ENCODE peak calls at places on chromosomes 16 and 17, in five cellular contexts. One of them, this sample, is unnamed. For H3K36me3 and H3K4me1, the result is how much of the 10 kb centered on the place peaks cover.

GRCh38 chr16:88194397-88195020 is 188.2 kb upstream of the ZNF469 start:
- DNase-seq in IMR-90: peak
- DNase-seq in hepatocyte: peak
- DNase-seq in heart right ventricle: no peak
- DNase-seq in uterus: no peak
- DNase-seq in this sample: peak

GRCh38 chr16:89219365-89219764 is 1.9 kb downstream of the ZNF778 start:
- DNase-seq in IMR-90: no peak
- DNase-seq in hepatocyte: no peak
- DNase-seq in heart right ventricle: no peak
- DNase-seq in uterus: no peak
- DNase-seq in this sample: no peak

GRCh38 chr17:41530062-41531048 is 2.2 kb upstream of the KRT19 start:
- DNase-seq in IMR-90: peak
- DNase-seq in hepatocyte: peak
- DNase-seq in heart right ventricle: no peak
- DNase-seq in uterus: peak
- DNase-seq in this sample: peak

GRCh38 chr16:8936421-8936820 is 27.3 kb downstream of the USP7 start:
- DNase-seq in IMR-90: peak
- DNase-seq in hepatocyte: peak
- DNase-seq in heart right ventricle: no peak
- DNase-seq in uterus: no peak
- DNase-seq in this sample: peak

GRCh38 chr16:4891886-4892216 is 44.6 kb downstream of the UBN1 start:
- DNase-seq in IMR-90: no peak
- DNase-seq in hepatocyte: no peak
- DNase-seq in heart right ventricle: no peak
- DNase-seq in uterus: no peak
- DNase-seq in this sample: no peak

GRCh38 chr16:70152578-70153302 is 20.8 kb upstream of the CLEC18C start:
- DNase-seq in IMR-90: no peak
- DNase-seq in hepatocyte: peak
- DNase-seq in heart right ventricle: no peak
- DNase-seq in uterus: no peak
- DNase-seq in this sample: peak

GRCh38 chr17:50129946-50130777 is at the start of gene SAMD14:
- DNase-seq in IMR-90: peak
- DNase-seq in hepatocyte: peak
- DNase-seq in heart right ventricle: no peak
- DNase-seq in uterus: no peak
- DNase-seq in this sample: no peak

GRCh38 chr17:21241564-21241963 is 11.6 kb downstream of the NATD1 start:
- DNase-seq in IMR-90: no peak
- DNase-seq in hepatocyte: no peak
- DNase-seq in heart right ventricle: no peak
- DNase-seq in uterus: no peak
- DNase-seq in this sample: no peak

GRCh38 chr16:71883849-71884638 is at the start of gene ZNF821:
- DNase-seq in IMR-90: peak
- DNase-seq in hepatocyte: peak
- DNase-seq in heart right ventricle: peak
- DNase-seq in uterus: peak
- DNase-seq in this sample: peak

GRCh38 chr16:16017812-16018211 is 68.4 kb downstream of the ABCC1 start:
- DNase-seq in IMR-90: peak
- DNase-seq in hepatocyte: no peak
- DNase-seq in heart right ventricle: no peak
- DNase-seq in uterus: no peak
- DNase-seq in this sample: no peak

GRCh38 chr17:79915850-79916430 is 76.7 kb upstream of the CBX4 start:
- DNase-seq in IMR-90: peak
- DNase-seq in hepatocyte: peak
- DNase-seq in heart right ventricle: peak
- DNase-seq in uterus: no peak
- DNase-seq in this sample: peak

GRCh38 chr17:68832140-68832871 is 122.9 kb downstream of the ABCA8 start:
- DNase-seq in IMR-90: no peak
- DNase-seq in hepatocyte: no peak
- DNase-seq in heart right ventricle: peak
- DNase-seq in uterus: no peak
- DNase-seq in this sample: no peak

GRCh38 chr17:81512984-81513668 is 527 bp upstream of the ACTG1 start:
- DNase-seq in IMR-90: peak
- DNase-seq in hepatocyte: peak
- DNase-seq in heart right ventricle: peak
- DNase-seq in uterus: peak
- DNase-seq in this sample: peak

GRCh38 chr16:68592466-68593337 is 52.4 kb upstream of the CDH3 start:
- DNase-seq in IMR-90: no peak
- DNase-seq in hepatocyte: no peak
- DNase-seq in heart right ventricle: no peak
- DNase-seq in uterus: no peak
- DNase-seq in this sample: peak

GRCh38 chr16:14070555-14070876 is 603 bp upstream of the MRTFB start:
- DNase-seq in IMR-90: no peak
- DNase-seq in hepatocyte: no peak
- DNase-seq in heart right ventricle: no peak
- DNase-seq in uterus: no peak
- DNase-seq in this sample: no peak

GRCh38 chr16:14071576-14072271 is 605 bp downstream of the MRTFB start:
- DNase-seq in IMR-90: no peak
- DNase-seq in hepatocyte: no peak
- DNase-seq in heart right ventricle: no peak
- DNase-seq in uterus: no peak
- DNase-seq in this sample: no peak

GRCh38 chr16:14072360-14072759 is 1.2 kb downstream of the MRTFB start:
- DNase-seq in IMR-90: no peak
- DNase-seq in hepatocyte: no peak
- DNase-seq in heart right ventricle: no peak
- DNase-seq in uterus: no peak
- DNase-seq in this sample: no peak

GRCh38 chr16:14069818-14070217 is 1.3 kb upstream of the MRTFB start:
- DNase-seq in IMR-90: no peak
- DNase-seq in hepatocyte: no peak
- DNase-seq in heart right ventricle: no peak
- DNase-seq in uterus: no peak
- DNase-seq in this sample: no peak

DNA sequence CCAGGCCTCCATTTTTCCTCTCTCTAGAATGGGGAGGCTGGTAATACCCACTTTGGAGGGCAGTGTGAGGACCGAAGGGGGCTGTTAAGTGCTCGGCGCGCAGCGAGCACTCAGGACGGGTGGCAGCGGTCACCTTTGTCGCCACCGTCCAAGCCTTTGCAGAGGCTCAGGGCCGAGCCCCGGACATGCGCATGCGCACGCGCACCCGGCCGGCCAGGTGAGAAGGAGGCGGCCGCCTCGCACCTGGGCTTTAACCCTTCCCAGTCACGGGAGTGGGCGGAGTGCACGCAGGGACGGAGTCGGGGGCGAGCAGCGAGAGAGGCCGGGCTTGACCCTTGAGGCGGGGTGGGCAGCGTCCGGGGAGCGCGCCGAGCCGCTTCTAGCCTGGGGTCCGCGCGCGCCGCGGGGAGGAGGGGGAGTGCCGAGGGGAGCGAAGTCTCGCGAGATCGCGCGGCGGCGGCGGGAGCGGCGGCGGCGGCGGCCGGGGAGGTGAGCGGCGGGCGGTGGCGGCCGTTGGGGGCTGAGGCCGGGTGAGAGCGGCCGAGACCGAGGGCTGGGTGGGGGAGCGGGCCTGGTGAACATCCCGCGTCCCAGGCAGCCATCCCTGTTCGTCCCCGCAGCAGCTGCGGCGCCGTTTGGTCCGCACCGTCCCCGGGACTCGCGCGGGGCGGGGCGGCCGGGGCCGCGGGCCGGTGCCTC is at the start of gene MRTFB:
- DNase-seq in IMR-90: peak
- DNase-seq in hepatocyte: peak
- DNase-seq in heart right ventricle: peak
- DNase-seq in uterus: peak
- DNase-seq in this sample: peak
- H3K27ac ChIP-seq in IMR-90: peak
- H3K27ac ChIP-seq in hepatocyte: peak
- H3K27ac ChIP-seq in heart right ventricle: peak
- H3K27ac ChIP-seq in uterus: peak
- H3K27ac ChIP-seq in this sample: peak

DNA sequence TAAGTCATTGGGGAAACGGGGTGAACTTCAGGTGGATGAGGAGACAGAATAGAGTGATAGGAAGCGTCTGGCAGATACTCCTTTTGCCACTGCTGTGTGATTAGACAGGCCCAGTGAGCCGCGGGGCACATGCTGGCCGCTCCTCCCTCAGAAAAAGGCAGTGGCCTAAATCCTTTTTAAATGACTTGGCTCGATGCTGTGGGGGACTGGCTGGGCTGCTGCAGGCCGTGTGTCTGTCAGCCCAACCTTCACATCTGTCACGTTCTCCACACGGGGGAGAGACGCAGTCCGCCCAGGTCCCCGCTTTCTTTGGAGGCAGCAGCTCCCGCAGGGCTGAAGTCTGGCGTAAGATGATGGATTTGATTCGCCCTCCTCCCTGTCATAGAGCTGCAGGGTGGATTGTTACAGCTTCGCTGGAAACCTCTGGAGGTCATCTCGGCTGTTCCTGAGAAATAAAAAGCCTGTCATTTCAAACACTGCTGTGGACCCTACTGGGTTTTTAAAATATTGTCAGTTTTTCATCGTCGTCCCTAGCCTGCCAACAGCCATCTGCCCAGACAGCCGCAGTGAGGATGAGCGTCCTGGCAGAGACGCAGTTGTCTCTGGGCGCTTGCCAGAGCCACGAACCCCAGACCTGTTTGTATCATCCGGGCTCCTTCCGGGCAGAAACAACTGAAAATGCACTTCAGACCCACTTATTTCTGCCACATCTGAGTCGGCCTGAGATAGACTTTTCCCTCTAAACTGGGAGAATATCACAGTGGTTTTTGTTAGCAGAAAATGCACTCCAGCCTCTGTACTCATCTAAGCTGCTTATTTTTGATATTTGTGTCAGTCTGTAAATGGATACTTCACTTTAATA is 7.0 kb upstream of the TMEM235 start:
- DNase-seq in IMR-90: no peak
- DNase-seq in hepatocyte: no peak
- DNase-seq in heart right ventricle: no peak
- DNase-seq in uterus: no peak
- DNase-seq in this sample: no peak
- H3K36me3 ChIP-seq in IMR-90: under half
- H3K36me3 ChIP-seq in hepatocyte: under half
- H3K36me3 ChIP-seq in heart right ventricle: under half
- H3K36me3 ChIP-seq in uterus: under half
- H3K36me3 ChIP-seq in this sample: under half

DNA sequence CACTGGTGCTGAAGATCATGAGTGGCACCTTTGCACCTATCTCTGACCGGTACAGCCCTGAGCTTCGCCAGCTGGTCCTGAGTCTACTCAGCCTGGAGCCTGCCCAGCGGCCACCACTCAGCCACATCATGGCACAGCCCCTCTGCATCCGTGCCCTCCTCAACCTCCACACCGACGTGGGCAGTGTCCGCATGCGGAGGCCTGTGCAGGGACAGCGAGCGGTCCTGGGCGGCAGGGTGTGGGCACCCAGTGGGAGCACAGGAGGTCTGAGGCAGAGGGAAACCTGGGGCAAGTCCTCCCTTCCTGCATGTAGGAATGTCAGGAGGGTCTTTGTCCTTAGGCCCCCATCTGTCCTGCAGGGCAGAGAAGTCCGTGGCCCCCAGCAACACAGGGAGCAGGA is 6.5 kb upstream of the TRAF4 start:
- DNase-seq in IMR-90: no peak
- DNase-seq in hepatocyte: no peak
- DNase-seq in heart right ventricle: no peak
- DNase-seq in uterus: no peak
- DNase-seq in this sample: no peak
- H3K4me1 ChIP-seq in IMR-90: under half
- H3K4me1 ChIP-seq in hepatocyte: under half
- H3K4me1 ChIP-seq in heart right ventricle: under half
- H3K4me1 ChIP-seq in uterus: under half
- H3K4me1 ChIP-seq in this sample: under half

DNA sequence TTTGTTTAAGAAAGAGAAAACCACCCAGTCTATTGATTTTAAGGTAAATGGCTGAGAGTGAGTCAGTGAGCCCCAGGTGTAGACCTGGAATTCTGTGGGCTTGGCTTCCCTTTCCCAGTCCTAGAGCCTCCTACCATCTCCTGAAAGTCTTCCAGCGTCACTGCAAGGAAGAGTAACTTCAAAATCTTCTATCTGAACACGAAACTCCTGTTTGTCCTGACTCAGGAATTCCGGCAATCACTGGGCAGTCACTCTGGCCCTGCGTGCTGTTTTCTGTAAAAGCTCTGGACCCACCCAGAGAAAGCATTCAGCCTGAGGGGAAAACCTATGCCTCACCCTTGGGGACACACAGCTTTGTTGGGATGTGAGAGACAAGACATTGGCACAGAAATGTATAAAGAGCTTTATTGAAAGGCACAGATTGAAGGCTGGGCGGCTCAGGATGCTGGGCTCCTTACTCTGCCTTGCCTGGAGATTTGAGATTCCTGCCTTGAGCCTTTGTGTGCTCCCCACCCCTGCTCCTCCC is 15.9 kb downstream of the MINK1 start:
- DNase-seq in IMR-90: no peak
- DNase-seq in hepatocyte: peak
- DNase-seq in heart right ventricle: no peak
- DNase-seq in uterus: no peak
- DNase-seq in this sample: no peak
- H3K27ac ChIP-seq in IMR-90: no peak
- H3K27ac ChIP-seq in hepatocyte: peak
- H3K27ac ChIP-seq in heart right ventricle: peak
- H3K27ac ChIP-seq in uterus: no peak
- H3K27ac ChIP-seq in this sample: no peak

This sample was measured in small intestine.